ENCODE peak calls at places on chromosomes 4 and X, in eight cellular contexts. One of them, this sample, is unnamed.

GRCh38 chr4:15958562-15958961 is 4.4 kb downstream of the FGFBP2 start:
- DNase-seq in effector CD4-positive, alpha-beta T cell: no peak
- DNase-seq in B cell: no peak
- DNase-seq in HEK293T: no peak
- DNase-seq in NCI-H2081: no peak
- DNase-seq in stimulated activated naive CD4-positive, alpha-beta T cell: no peak
- DNase-seq in HFF-Myc: no peak
- DNase-seq in AG09319: no peak
- DNase-seq in this sample: no peak

GRCh38 chrX:140526138-140526537 is 21.3 kb upstream of the SOX3 start:
- DNase-seq in HFF-Myc: no peak
- DNase-seq in stimulated activated naive CD4-positive, alpha-beta T cell: no peak
- DNase-seq in B cell: no peak
- DNase-seq in HEK293T: no peak
- DNase-seq in AG09319: no peak
- DNase-seq in NCI-H2081: no peak
- DNase-seq in effector CD4-positive, alpha-beta T cell: no peak
- DNase-seq in this sample: no peak

GRCh38 chrX:111519215-111519614 is 7.8 kb downstream of the SERTM2 start:
- DNase-seq in HEK293T: no peak
- DNase-seq in HFF-Myc: no peak
- DNase-seq in AG09319: no peak
- DNase-seq in effector CD4-positive, alpha-beta T cell: no peak
- DNase-seq in B cell: no peak
- DNase-seq in stimulated activated naive CD4-positive, alpha-beta T cell: no peak
- DNase-seq in NCI-H2081: peak; percentile 14
- DNase-seq in this sample: peak; percentile 72

GRCh38 chr4:145812902-145813301 is 125.7 kb downstream of the ZNF827 start:
- DNase-seq in NCI-H2081: no peak
- DNase-seq in effector CD4-positive, alpha-beta T cell: no peak
- DNase-seq in HFF-Myc: no peak
- DNase-seq in HEK293T: no peak
- DNase-seq in AG09319: no peak
- DNase-seq in stimulated activated naive CD4-positive, alpha-beta T cell: no peak
- DNase-seq in B cell: no peak
- DNase-seq in this sample: no peak

GRCh38 chr4:119692001-119692400 is 63.4 kb upstream of the PDE5A start:
- DNase-seq in B cell: no peak
- DNase-seq in AG09319: peak; percentile 14
- DNase-seq in HFF-Myc: no peak
- DNase-seq in NCI-H2081: no peak
- DNase-seq in effector CD4-positive, alpha-beta T cell: no peak
- DNase-seq in stimulated activated naive CD4-positive, alpha-beta T cell: no peak
- DNase-seq in HEK293T: no peak
- DNase-seq in this sample: no peak

GRCh38 chr4:101414496-101414895 is 67.2 kb upstream of the PPP3CA start:
- DNase-seq in AG09319: no peak
- DNase-seq in HFF-Myc: no peak
- DNase-seq in NCI-H2081: no peak
- DNase-seq in HEK293T: no peak
- DNase-seq in stimulated activated naive CD4-positive, alpha-beta T cell: no peak
- DNase-seq in effector CD4-positive, alpha-beta T cell: no peak
- DNase-seq in B cell: no peak
- DNase-seq in this sample: no peak

GRCh38 chrX:49111846-49112245 is 11.7 kb downstream of the GPKOW start:
- DNase-seq in NCI-H2081: no peak
- DNase-seq in AG09319: no peak
- DNase-seq in HEK293T: no peak
- DNase-seq in HFF-Myc: no peak
- DNase-seq in stimulated activated naive CD4-positive, alpha-beta T cell: no peak
- DNase-seq in effector CD4-positive, alpha-beta T cell: no peak
- DNase-seq in B cell: no peak
- DNase-seq in this sample: no peak

GRCh38 chr4:56099378-56099786 is 150.6 kb downstream of the CEP135 start:
- DNase-seq in HEK293T: no peak
- DNase-seq in AG09319: no peak
- DNase-seq in HFF-Myc: no peak
- DNase-seq in NCI-H2081: no peak
- DNase-seq in effector CD4-positive, alpha-beta T cell: no peak
- DNase-seq in stimulated activated naive CD4-positive, alpha-beta T cell: no peak
- DNase-seq in B cell: no peak
- DNase-seq in this sample: no peak

GRCh38 chr4:5186584-5187170 is 135.4 kb downstream of the STK32B start:
- DNase-seq in AG09319: no peak
- DNase-seq in effector CD4-positive, alpha-beta T cell: no peak
- DNase-seq in stimulated activated naive CD4-positive, alpha-beta T cell: no peak
- DNase-seq in HEK293T: no peak
- DNase-seq in HFF-Myc: no peak
- DNase-seq in B cell: no peak
- DNase-seq in NCI-H2081: no peak
- DNase-seq in this sample: no peak

GRCh38 chr4:121256346-121256745 is 92.2 kb upstream of the TNIP3 start:
- DNase-seq in AG09319: peak; percentile 54
- DNase-seq in HFF-Myc: peak; percentile 78
- DNase-seq in NCI-H2081: no peak
- DNase-seq in HEK293T: no peak
- DNase-seq in stimulated activated naive CD4-positive, alpha-beta T cell: peak; percentile 3
- DNase-seq in effector CD4-positive, alpha-beta T cell: peak; percentile 9
- DNase-seq in B cell: no peak
- DNase-seq in this sample: no peak

GRCh38 chrX:24838624-24839023 is 144.9 kb downstream of the POLA1 start:
- DNase-seq in HEK293T: peak; percentile 15
- DNase-seq in effector CD4-positive, alpha-beta T cell: peak; percentile 3
- DNase-seq in stimulated activated naive CD4-positive, alpha-beta T cell: no peak
- DNase-seq in B cell: no peak
- DNase-seq in AG09319: peak; percentile 16
- DNase-seq in NCI-H2081: peak; percentile 49
- DNase-seq in HFF-Myc: no peak
- DNase-seq in this sample: peak; percentile 51

GRCh38 chr4:37667197-37668100 is 18.7 kb downstream of the RELL1 start:
- DNase-seq in AG09319: no peak
- DNase-seq in effector CD4-positive, alpha-beta T cell: no peak
- DNase-seq in HEK293T: no peak
- DNase-seq in HFF-Myc: no peak
- DNase-seq in B cell: no peak
- DNase-seq in stimulated activated naive CD4-positive, alpha-beta T cell: no peak
- DNase-seq in NCI-H2081: no peak
- DNase-seq in this sample: no peak

GRCh38 chrX:148938348-148938747 is 437.9 kb downstream of the AFF2 start:
- DNase-seq in stimulated activated naive CD4-positive, alpha-beta T cell: no peak
- DNase-seq in HEK293T: no peak
- DNase-seq in HFF-Myc: no peak
- DNase-seq in effector CD4-positive, alpha-beta T cell: no peak
- DNase-seq in NCI-H2081: no peak
- DNase-seq in AG09319: no peak
- DNase-seq in B cell: no peak
- DNase-seq in this sample: no peak

GRCh38 chrX:63761639-63762038 is 23.4 kb downstream of the ARHGEF9 start:
- DNase-seq in stimulated activated naive CD4-positive, alpha-beta T cell: no peak
- DNase-seq in AG09319: no peak
- DNase-seq in effector CD4-positive, alpha-beta T cell: no peak
- DNase-seq in HFF-Myc: no peak
- DNase-seq in NCI-H2081: no peak
- DNase-seq in HEK293T: no peak
- DNase-seq in B cell: no peak
- DNase-seq in this sample: no peak

GRCh38 chr4:65223601-65224000 is 446.7 kb downstream of the EPHA5 start:
- DNase-seq in HFF-Myc: no peak
- DNase-seq in NCI-H2081: no peak
- DNase-seq in HEK293T: no peak
- DNase-seq in stimulated activated naive CD4-positive, alpha-beta T cell: no peak
- DNase-seq in effector CD4-positive, alpha-beta T cell: no peak
- DNase-seq in B cell: no peak
- DNase-seq in AG09319: no peak
- DNase-seq in this sample: no peak

GRCh38 chr4:54096563-54096962 is 3.4 kb upstream of the GSX2 start:
- DNase-seq in stimulated activated naive CD4-positive, alpha-beta T cell: no peak
- DNase-seq in HFF-Myc: no peak
- DNase-seq in NCI-H2081: no peak
- DNase-seq in HEK293T: no peak
- DNase-seq in B cell: no peak
- DNase-seq in AG09319: no peak
- DNase-seq in effector CD4-positive, alpha-beta T cell: no peak
- DNase-seq in this sample: no peak

This sample was measured in HAP-1.